ENCODE peak calls at places on chromosomes 5 and 9, in four cellular contexts. One of them, this sample, is unnamed.

GRCh38 chr9:11319477-11320060 is 706.8 kb upstream of the PTPRD start:
- DNase-seq in KBM-7: peak
- DNase-seq in HS-27A: no peak
- DNase-seq in stimulated activated CD4-positive, alpha-beta T cell treated with anti-CD3 and anti-CD28 coated beads, Interleukin-1b, Interleukin-23, amount 100 ng/mL, for 24 hours: no peak
- DNase-seq in this sample: no peak

GRCh38 chr9:26170224-26170623 is 492.0 kb upstream of the TUSC1 start:
- DNase-seq in KBM-7: no peak
- DNase-seq in HS-27A: no peak
- DNase-seq in stimulated activated CD4-positive, alpha-beta T cell treated with anti-CD3 and anti-CD28 coated beads, Interleukin-1b, Interleukin-23, amount 100 ng/mL, for 24 hours: no peak
- DNase-seq in this sample: no peak

GRCh38 chr9:84216151-84216550 is 124.4 kb downstream of the SLC28A3 start:
- DNase-seq in KBM-7: no peak
- DNase-seq in HS-27A: no peak
- DNase-seq in stimulated activated CD4-positive, alpha-beta T cell treated with anti-CD3 and anti-CD28 coated beads, Interleukin-1b, Interleukin-23, amount 100 ng/mL, for 24 hours: no peak
- DNase-seq in this sample: no peak

GRCh38 chr5:103923616-103924168 is 361.1 kb upstream of the NUDT12 start:
- DNase-seq in KBM-7: no peak
- DNase-seq in HS-27A: no peak
- DNase-seq in stimulated activated CD4-positive, alpha-beta T cell treated with anti-CD3 and anti-CD28 coated beads, Interleukin-1b, Interleukin-23, amount 100 ng/mL, for 24 hours: no peak
- DNase-seq in this sample: no peak

GRCh38 chr9:89850633-89851325 is 246.0 kb downstream of the GADD45G start:
- DNase-seq in KBM-7: no peak
- DNase-seq in HS-27A: no peak
- DNase-seq in stimulated activated CD4-positive, alpha-beta T cell treated with anti-CD3 and anti-CD28 coated beads, Interleukin-1b, Interleukin-23, amount 100 ng/mL, for 24 hours: no peak
- DNase-seq in this sample: no peak

GRCh38 chr9:29555452-29555851 is 1982.2 kb upstream of the C9orf72 start:
- DNase-seq in KBM-7: peak
- DNase-seq in HS-27A: no peak
- DNase-seq in stimulated activated CD4-positive, alpha-beta T cell treated with anti-CD3 and anti-CD28 coated beads, Interleukin-1b, Interleukin-23, amount 100 ng/mL, for 24 hours: no peak
- DNase-seq in this sample: no peak

GRCh38 chr5:132469380-132470372 is 20.9 kb downstream of the IRF1 start:
- DNase-seq in KBM-7: no peak
- DNase-seq in HS-27A: no peak
- DNase-seq in stimulated activated CD4-positive, alpha-beta T cell treated with anti-CD3 and anti-CD28 coated beads, Interleukin-1b, Interleukin-23, amount 100 ng/mL, for 24 hours: no peak
- DNase-seq in this sample: no peak

GRCh38 chr9:107635137-107635802 is 145.7 kb upstream of the KLF4 start:
- DNase-seq in KBM-7: no peak
- DNase-seq in HS-27A: no peak
- DNase-seq in stimulated activated CD4-positive, alpha-beta T cell treated with anti-CD3 and anti-CD28 coated beads, Interleukin-1b, Interleukin-23, amount 100 ng/mL, for 24 hours: no peak
- DNase-seq in this sample: no peak

GRCh38 chr5:150246424-150246823 is 43.1 kb downstream of the CAMK2A start:
- DNase-seq in KBM-7: no peak
- DNase-seq in HS-27A: no peak
- DNase-seq in stimulated activated CD4-positive, alpha-beta T cell treated with anti-CD3 and anti-CD28 coated beads, Interleukin-1b, Interleukin-23, amount 100 ng/mL, for 24 hours: no peak
- DNase-seq in this sample: no peak

GRCh38 chr9:125106285-125106893 is 36.9 kb downstream of the SCAI start:
- DNase-seq in KBM-7: no peak
- DNase-seq in HS-27A: no peak
- DNase-seq in stimulated activated CD4-positive, alpha-beta T cell treated with anti-CD3 and anti-CD28 coated beads, Interleukin-1b, Interleukin-23, amount 100 ng/mL, for 24 hours: no peak
- DNase-seq in this sample: no peak

GRCh38 chr9:76643399-76644117 is 120.7 kb upstream of the PCA3 start:
- DNase-seq in KBM-7: peak
- DNase-seq in HS-27A: no peak
- DNase-seq in stimulated activated CD4-positive, alpha-beta T cell treated with anti-CD3 and anti-CD28 coated beads, Interleukin-1b, Interleukin-23, amount 100 ng/mL, for 24 hours: no peak
- DNase-seq in this sample: no peak

GRCh38 chr9:38284768-38285080 is 107.8 kb upstream of the ALDH1B1 start:
- DNase-seq in KBM-7: no peak
- DNase-seq in HS-27A: no peak
- DNase-seq in stimulated activated CD4-positive, alpha-beta T cell treated with anti-CD3 and anti-CD28 coated beads, Interleukin-1b, Interleukin-23, amount 100 ng/mL, for 24 hours: no peak
- DNase-seq in this sample: no peak

GRCh38 chr5:90381213-90381929 is 28.2 kb downstream of the CETN3 start:
- DNase-seq in KBM-7: peak
- DNase-seq in HS-27A: no peak
- DNase-seq in stimulated activated CD4-positive, alpha-beta T cell treated with anti-CD3 and anti-CD28 coated beads, Interleukin-1b, Interleukin-23, amount 100 ng/mL, for 24 hours: no peak
- DNase-seq in this sample: no peak

GRCh38 chr9:110828148-110828730 is 159.6 kb downstream of the MUSK start:
- DNase-seq in KBM-7: no peak
- DNase-seq in HS-27A: no peak
- DNase-seq in stimulated activated CD4-positive, alpha-beta T cell treated with anti-CD3 and anti-CD28 coated beads, Interleukin-1b, Interleukin-23, amount 100 ng/mL, for 24 hours: no peak
- DNase-seq in this sample: no peak

GRCh38 chr9:127979333-127980055 is 1.3 kb downstream of the EEIG1 start:
- DNase-seq in KBM-7: peak
- DNase-seq in HS-27A: no peak
- DNase-seq in stimulated activated CD4-positive, alpha-beta T cell treated with anti-CD3 and anti-CD28 coated beads, Interleukin-1b, Interleukin-23, amount 100 ng/mL, for 24 hours: no peak
- DNase-seq in this sample: no peak